ENCODE peak calls at places on chromosomes 16 and 17, in eight cellular contexts. B is left ventricle myocardium inferior, S is heart right ventricle, A is IMR-90, E is transverse colon, Q is kidney, G is uterus, P is AG04449. N is an unnamed sample.
A peak's percentile ranks its signal among the peaks of the same experiment; 100 is the strongest.

GRCh38 chr16:67394271-67395104 is 1.2 kb upstream of the TPPP3 start:
- DNase-seq in E (no peak), Q (peak; percentile 80), S (no peak), A (no peak), G (no peak), P (no peak), B (no peak), N (no peak)

GRCh38 chr17:9239821-9240658 is 218.7 kb downstream of the NTN1 start:
- DNase-seq in A (peak; percentile 39), G (peak; percentile 83), S (peak; percentile 78), Q (peak; percentile 93), B (peak; percentile 82), E (peak; percentile 78), P (no peak), N (no peak)

GRCh38 chr17:8146381-8147140 is 5.6 kb downstream of the PER1 start:
- DNase-seq in S (no peak), A (no peak), E (no peak), G (no peak), Q (peak; percentile 49), B (no peak), P (no peak), N (no peak)

GRCh38 chr17:18173740-18174139 is 9.9 kb upstream of the ALKBH5 start:
- DNase-seq in P (no peak), G (no peak), Q (no peak), S (no peak), A (no peak), B (no peak), E (no peak), N (no peak)

GRCh38 chr17:63688396-63689020 is 11.4 kb downstream of the LIMD2 start:
- DNase-seq in G (no peak), P (no peak), A (no peak), S (no peak), B (no peak), E (no peak), Q (no peak), N (no peak)

GRCh38 chr16:74280448-74280847 is 16.2 kb upstream of the PSMD7 start:
- DNase-seq in E (no peak), Q (no peak), P (no peak), B (no peak), A (no peak), S (no peak), G (no peak), N (no peak)

GRCh38 chr17:73359987-73360410 is 48.2 kb upstream of the CDC42EP4 start:
- DNase-seq in A (no peak), E (peak; percentile 77), S (no peak), G (no peak), B (peak; percentile 72), P (no peak), Q (peak; percentile 68), N (no peak)

GRCh38 chr16:62738631-62739030 is 702.4 kb upstream of the CDH8 start:
- DNase-seq in G (no peak), E (no peak), Q (no peak), P (no peak), B (no peak), S (no peak), A (no peak), N (no peak)

GRCh38 chr16:28069921-28070794 is 6.6 kb upstream of the GSG1L start:
- DNase-seq in B (no peak), E (no peak), A (no peak), G (no peak), S (no peak), P (no peak), Q (no peak), N (no peak)

GRCh38 chr17:63927464-63928171 is 4.5 kb downstream of the CD79B start:
- DNase-seq in Q (peak; percentile 51), G (no peak), A (no peak), B (no peak), E (no peak), P (no peak), S (no peak), N (no peak)

GRCh38 chr17:60139438-60140285 is 10.1 kb upstream of the CA4 start:
- DNase-seq in B (peak; percentile 80), G (peak; percentile 63), P (no peak), S (peak; percentile 71), E (peak; percentile 75), Q (peak; percentile 87), A (peak; percentile 58), N (no peak)

GRCh38 chr17:81513669-81514484 is 1.3 kb upstream of the ACTG1 start:
- DNase-seq in A (peak; percentile 68), B (peak; percentile 75), S (peak; percentile 72), E (peak; percentile 66), G (peak; percentile 69), Q (peak; percentile 94), P (no peak), N (no peak)

GRCh38 chr17:20986767-20987510 is 55.9 kb downstream of the USP22 start:
- DNase-seq in P (no peak), S (no peak), Q (peak; percentile 28), E (no peak), A (no peak), B (no peak), G (no peak), N (no peak)

GRCh38 chr16:72990003-72990521 is 57.9 kb downstream of the ZFHX3 start:
- DNase-seq in S (peak; percentile 36), B (peak; percentile 71), E (peak; percentile 68), A (peak; percentile 68), P (no peak), G (peak; percentile 66), Q (no peak), N (peak; percentile 66)

GRCh38 chr17:64130559-64131001 is 636 bp upstream of the ERN1 start:
- DNase-seq in B (no peak), P (no peak), S (peak; percentile 66), A (peak; percentile 80), Q (peak; percentile 80), E (peak; percentile 51), G (peak; percentile 60), N (no peak)

DNA sequence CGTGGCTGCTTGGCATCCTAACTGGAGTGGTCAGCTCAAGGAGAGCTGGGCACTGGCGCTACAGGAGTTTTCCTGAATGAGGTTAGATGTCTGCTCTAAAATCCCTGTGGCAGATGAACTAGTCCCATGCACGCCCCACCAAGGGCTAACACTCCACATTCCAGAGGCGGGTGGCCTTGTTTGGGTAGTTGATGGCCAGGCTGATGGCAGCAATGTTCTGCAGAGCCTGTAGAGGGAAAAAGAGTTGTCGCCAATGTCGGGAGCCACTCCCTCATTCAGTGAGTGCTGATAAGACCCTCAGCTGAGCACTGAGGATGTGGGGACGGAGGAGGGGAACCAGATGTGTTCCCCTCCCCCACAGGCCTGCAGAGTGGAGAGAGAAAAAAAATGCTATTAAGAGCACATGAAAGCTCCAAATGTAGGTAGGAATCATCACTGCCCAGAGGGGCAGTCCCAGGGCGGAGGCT is 42.5 kb upstream of the ATP2A3 start:
- DNase-seq in G (no peak), B (no peak), Q (peak; percentile 42), A (no peak), E (no peak), S (no peak), P (no peak), N (no peak)
- TF ChIP-seq CTCF in G (no peak), B (no peak), Q (no peak), A (no peak), E (no peak), S (no peak), P (no peak), N (no peak)

GRCh38 chr17:82859431-82860403 is 19.9 kb upstream of the ZNF750 start:
- DNase-seq in G (no peak), S (no peak), E (no peak), B (no peak), P (no peak), A (peak; percentile 70), Q (peak; percentile 96), N (peak; percentile 95)

GRCh38 chr17:82862758-82863645 is 23.2 kb upstream of the ZNF750 start:
- DNase-seq in E (no peak), G (no peak), P (no peak), Q (peak; percentile 79), S (no peak), A (no peak), B (no peak), N (peak; percentile 65)

GRCh38 chr17:82862191-82862590 is 22.4 kb upstream of the ZNF750 start:
- DNase-seq in Q (no peak), S (no peak), P (no peak), A (no peak), E (no peak), G (no peak), B (no peak), N (no peak)

GRCh38 chr17:82861393-82861775 is 21.6 kb upstream of the ZNF750 start:
- DNase-seq in E (no peak), S (no peak), A (no peak), P (no peak), Q (no peak), B (no peak), G (no peak), N (no peak)

DNA sequence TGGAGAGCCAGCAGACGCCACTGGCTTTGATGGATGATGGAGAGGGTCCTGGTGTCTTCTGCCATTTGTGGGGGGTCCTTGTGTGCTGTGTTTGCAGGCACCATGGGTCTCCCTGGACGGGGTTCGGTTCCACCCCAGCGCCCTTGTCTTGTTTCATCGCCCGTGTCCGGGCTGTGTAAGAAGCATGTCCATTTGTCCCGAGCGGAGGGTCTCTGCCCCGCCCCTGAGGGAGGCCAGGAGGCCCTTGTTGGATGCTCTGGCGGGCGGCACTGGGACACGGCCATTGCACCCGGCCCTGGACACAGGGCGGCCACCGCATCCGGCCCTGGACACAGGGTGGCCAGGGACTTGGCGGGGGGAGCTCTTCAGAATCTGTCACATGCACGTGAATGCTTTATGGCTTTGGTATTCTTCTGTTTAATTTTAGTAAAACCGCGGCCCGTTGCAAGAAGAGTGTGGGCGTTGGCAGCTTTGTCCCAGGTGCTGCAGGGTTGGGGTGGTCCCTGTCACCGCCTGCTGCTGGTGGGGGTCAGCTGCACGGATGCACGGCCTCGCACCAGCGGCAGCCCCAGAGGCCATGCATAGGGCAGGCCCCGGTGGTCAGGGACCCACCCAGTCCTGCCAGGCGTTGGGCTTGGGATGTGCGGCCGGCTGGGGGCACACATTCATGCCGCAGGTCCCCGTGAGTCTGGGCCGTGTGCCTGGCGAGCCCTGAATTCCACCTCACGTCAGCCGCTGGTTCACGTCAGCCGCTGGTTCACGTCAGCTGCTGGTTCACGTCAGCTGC is 21.0 kb upstream of the ZNF750 start:
- DNase-seq in Q (peak; percentile 80), A (no peak), S (no peak), G (no peak), E (no peak), P (no peak), B (no peak), N (no peak)
- H3K4me3 ChIP-seq in Q (peak overlapping the region; percentile 29), A (no peak overlapping the region), S (no peak overlapping the region), G (no peak overlapping the region), E (no peak overlapping the region), P (no peak overlapping the region), B (no peak overlapping the region), N (no peak overlapping the region)

DNA sequence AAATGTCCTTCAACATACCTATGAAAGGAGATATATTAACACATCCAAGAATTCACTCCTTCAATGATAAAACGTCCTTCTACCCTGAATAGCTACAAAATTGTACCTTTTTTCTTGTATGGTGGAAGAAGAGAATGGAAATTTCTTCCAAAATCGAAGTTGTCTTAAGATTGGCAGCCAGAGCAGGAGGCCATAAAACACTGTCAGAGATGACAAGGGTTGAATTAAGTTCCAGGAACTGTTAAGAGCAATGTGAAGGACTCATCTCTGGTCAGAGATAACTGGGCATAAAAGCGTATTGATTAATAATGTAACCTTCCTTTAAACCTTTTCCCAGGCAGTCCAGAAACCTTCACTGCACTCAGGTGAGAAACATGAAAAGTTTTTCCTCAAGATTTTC is 12.9 kb upstream of the TOM1L1 start:
- DNase-seq in A (no peak), S (no peak), B (no peak), Q (no peak), P (no peak), E (no peak), G (no peak), N (no peak)
- TF ChIP-seq CTCF in A (no peak), S (no peak), B (no peak), Q (no peak), P (no peak), E (no peak), G (no peak), N (no peak)

GRCh38 chr16:25013049-25013448 is 2.1 kb downstream of the ARHGAP17 start:
- DNase-seq in B (no peak), E (no peak), S (no peak), G (no peak), Q (no peak), P (no peak), A (no peak), N (no peak)
- H3K4me3 ChIP-seq in B (peak overlapping the region; percentile 87), E (peak overlapping the region; percentile 73), S (peak overlapping the region; percentile 87), G (no peak overlapping the region), Q (no peak overlapping the region), P (peak overlapping the region; percentile 93), A (peak overlapping the region; percentile 10), N (no peak overlapping the region)